ENCODE peak calls at places on chromosomes 2 and 18, in ten cellular contexts. S is lower lobe of right lung; Z is pancreas; P is choroid plexus epithelial cell; L is NCI-H1436 treated with DMSO at 0.1 percent for 48 hours; M is central memory CD4-positive, alpha-beta T cell; Q is T follicular helper cell; E is Kasumi-1; U is MM.1S; H is stimulated activated naive CD4-positive, alpha-beta T cell. B is an unnamed sample.

GRCh38 chr2:118750959-118751565 is 96.4 kb downstream of the EN1 start:
- DNase-seq in Z (peak), Q (no peak), H (no peak), E (no peak), P (peak), U (no peak), M (no peak), S (no peak), L (no peak), B (no peak)

GRCh38 chr2:127208313-127208712 is 11.8 kb downstream of the CYP27C1 start:
- DNase-seq in U (no peak), H (no peak), M (no peak), P (peak), E (no peak), Q (no peak), Z (no peak), L (no peak), S (no peak), B (peak)

GRCh38 chr2:234950730-234951385 is 959 bp upstream of the SH3BP4 start:
- DNase-seq in Q (no peak), P (peak), U (no peak), H (no peak), E (no peak), L (no peak), Z (no peak), S (no peak), M (no peak), B (peak)

GRCh38 chr2:241490825-241491505 is 17.4 kb downstream of the STK25 start:
- DNase-seq in P (no peak), E (no peak), L (no peak), Q (no peak), Z (no peak), U (no peak), S (no peak), M (no peak), H (no peak), B (no peak)

GRCh38 chr2:37780097-37780676 is 108.7 kb upstream of the CDC42EP3 start:
- DNase-seq in U (no peak), Q (no peak), Z (no peak), P (peak), M (no peak), H (no peak), E (no peak), L (no peak), S (no peak), B (no peak)

GRCh38 chr2:8534729-8535397 is 147.0 kb upstream of the ID2 start:
- DNase-seq in Q (no peak), H (no peak), L (no peak), S (peak), P (peak), M (no peak), Z (peak), E (peak), U (no peak), B (no peak)

GRCh38 chr2:236626391-236627150 is 56.9 kb downstream of the ACKR3 start:
- DNase-seq in U (no peak), Q (no peak), H (no peak), M (no peak), E (no peak), L (no peak), S (no peak), P (no peak), Z (no peak), B (no peak)

GRCh38 chr18:9435041-9435440 is 40.3 kb upstream of the RALBP1 start:
- DNase-seq in H (no peak), E (no peak), P (no peak), S (no peak), Z (no peak), L (no peak), Q (no peak), M (no peak), U (no peak), B (peak)

GRCh38 chr2:189232759-189233406 is 53.3 kb upstream of the COL5A2 start:
- DNase-seq in U (no peak), L (no peak), Z (no peak), S (no peak), H (no peak), M (no peak), E (no peak), P (no peak), Q (no peak), B (no peak)

GRCh38 chr2:206556357-206556949 is 85.8 kb upstream of the FAM237A start:
- DNase-seq in L (no peak), U (peak), S (no peak), H (no peak), Q (no peak), Z (no peak), P (peak), E (peak), M (peak), B (peak)

GRCh38 chr2:31421634-31422033 is 7.1 kb upstream of the XDH start:
- DNase-seq in H (no peak), Q (no peak), M (no peak), L (no peak), E (no peak), P (no peak), S (no peak), U (no peak), Z (no peak), B (no peak)

GRCh38 chr2:45651415-45652089 is at the start of gene PRKCE:
- DNase-seq in Z (peak), E (peak), M (no peak), P (peak), S (peak), U (peak), H (peak), L (no peak), Q (peak), B (peak)

GRCh38 chr18:5066380-5066977 is 130.6 kb downstream of the AKAIN1 start:
- DNase-seq in S (no peak), M (no peak), Z (peak), P (no peak), E (no peak), U (no peak), Q (no peak), L (no peak), H (no peak), B (peak)

GRCh38 chr18:34801769-34802168 is 91.7 kb downstream of the DTNA start:
- DNase-seq in Q (no peak), Z (no peak), E (no peak), L (no peak), U (no peak), M (no peak), S (no peak), P (peak), H (no peak), B (no peak)

GRCh38 chr2:157364257-157364974 is 38.8 kb upstream of the ERMN start:
- DNase-seq in L (no peak), E (peak), H (no peak), M (no peak), P (no peak), U (peak), Q (no peak), Z (no peak), S (no peak), B (no peak)

GRCh38 chr2:130987519-130988425 is 105.5 kb downstream of the FAM168B start:
- DNase-seq in E (no peak), L (no peak), H (no peak), S (no peak), U (no peak), Q (no peak), M (no peak), P (no peak), Z (no peak), B (no peak)

GRCh38 chr2:121197369-121198091 is 87.5 kb downstream of the TFCP2L1 start:
- DNase-seq in U (no peak), M (no peak), E (no peak), L (no peak), S (peak), P (peak), Z (no peak), H (no peak), Q (no peak), B (no peak)

GRCh38 chr2:70627499-70627898 is 73.9 kb upstream of the TGFA start:
- DNase-seq in Q (no peak), E (no peak), M (no peak), P (peak), Z (no peak), S (no peak), U (peak), L (no peak), H (no peak), B (no peak)

GRCh38 chr18:8661754-8662573 is 43.4 kb upstream of the MTCL1 start:
- DNase-seq in U (peak), L (peak), S (no peak), P (peak), H (no peak), Q (no peak), M (no peak), Z (peak), E (no peak), B (peak)

GRCh38 chr2:131152065-131152464 is 46.9 kb downstream of the PLEKHB2 start:
- DNase-seq in H (no peak), E (no peak), Z (no peak), S (no peak), U (no peak), Q (no peak), P (no peak), L (no peak), M (no peak), B (no peak)

GRCh38 chr2:74764429-74765272 is 69.3 kb upstream of the HK2 start:
- DNase-seq in M (no peak), P (peak), Q (no peak), H (no peak), U (no peak), E (peak), L (no peak), S (no peak), Z (no peak), B (no peak)

GRCh38 chr2:196480653-196481322 is 158.7 kb upstream of the CCDC150 start:
- DNase-seq in L (no peak), Q (no peak), Z (no peak), U (peak), M (no peak), E (no peak), P (no peak), S (no peak), H (no peak), B (no peak)

GRCh38 chr2:60957224-60957623 is 60.3 kb upstream of the PEX13 start:
- DNase-seq in U (no peak), M (no peak), Q (no peak), L (no peak), E (no peak), S (no peak), H (no peak), Z (no peak), P (no peak), B (peak)

GRCh38 chr18:6836331-6836730 is 106.8 kb downstream of the ARHGAP28 start:
- DNase-seq in M (no peak), Q (no peak), H (no peak), S (no peak), L (no peak), P (no peak), E (no peak), Z (no peak), U (no peak), B (no peak)

GRCh38 chr2:55862269-55862668 is 61.3 kb downstream of the EFEMP1 start:
- DNase-seq in L (no peak), S (no peak), Q (no peak), H (no peak), P (peak), U (no peak), M (no peak), E (no peak), Z (no peak), B (no peak)

GRCh38 chr2:165725421-165725820 is 68.6 kb downstream of the GALNT3 start:
- DNase-seq in S (no peak), P (peak), M (no peak), E (no peak), L (no peak), U (no peak), H (no peak), Q (no peak), Z (no peak), B (no peak)

B was measured in neural progenitor cell.